ENCODE peak calls at places on chromosomes 16 and 17, in four cellular contexts. One of them, this sample, is unnamed.
A peak's percentile ranks its signal among the peaks of the same experiment; 100 is the strongest.

GRCh38 chr16:85329999-85330693 is 217.9 kb upstream of the CIBAR2 start:
- DNase-seq in NCI-H1930: no peak
- DNase-seq in spleen: no peak
- DNase-seq in HAP-1: no peak
- DNase-seq in this sample: no peak

GRCh38 chr17:61583242-61583641 is 7.8 kb downstream of the NACA2 start:
- DNase-seq in spleen: no peak
- DNase-seq in HAP-1: no peak
- DNase-seq in NCI-H1930: no peak
- DNase-seq in this sample: no peak

GRCh38 chr17:8803531-8804416 is 4.6 kb upstream of the MFSD6L start:
- DNase-seq in NCI-H1930: no peak
- DNase-seq in HAP-1: no peak
- DNase-seq in spleen: no peak
- DNase-seq in this sample: no peak

GRCh38 chr17:73772107-73772705 is 128.0 kb upstream of the SDK2 start:
- DNase-seq in spleen: no peak
- DNase-seq in NCI-H1930: no peak
- DNase-seq in HAP-1: no peak
- DNase-seq in this sample: no peak

GRCh38 chr17:71713846-71714245 is 407.0 kb upstream of the SOX9 start:
- DNase-seq in spleen: no peak
- DNase-seq in NCI-H1930: no peak
- DNase-seq in HAP-1: no peak
- DNase-seq in this sample: no peak

GRCh38 chr17:43140396-43141332 is 15.5 kb upstream of the BRCA1 start:
- DNase-seq in HAP-1: no peak
- DNase-seq in spleen: no peak
- DNase-seq in NCI-H1930: no peak
- DNase-seq in this sample: no peak

GRCh38 chr17:43611230-43611969 is 50.3 kb downstream of the MEOX1 start:
- DNase-seq in NCI-H1930: no peak
- DNase-seq in HAP-1: no peak
- DNase-seq in spleen: no peak
- DNase-seq in this sample: no peak

GRCh38 chr16:2282866-2283555 is 15.1 kb upstream of the RNPS1 start:
- DNase-seq in NCI-H1930: no peak
- DNase-seq in spleen: no peak
- DNase-seq in HAP-1: no peak
- DNase-seq in this sample: no peak

GRCh38 chr16:50800074-50800473 is 58.2 kb downstream of the CYLD start:
- DNase-seq in spleen: no peak
- DNase-seq in HAP-1: no peak
- DNase-seq in NCI-H1930: no peak
- DNase-seq in this sample: no peak

GRCh38 chr17:49193513-49194296 is 16.7 kb downstream of the GNGT2 start:
- DNase-seq in NCI-H1930: peak; percentile 22
- DNase-seq in HAP-1: peak; percentile 80
- DNase-seq in spleen: peak; percentile 79
- DNase-seq in this sample: no peak

GRCh38 chr17:74089869-74090464 is 113.5 kb upstream of the RPL38 start:
- DNase-seq in spleen: no peak
- DNase-seq in HAP-1: peak; percentile 74
- DNase-seq in NCI-H1930: peak; percentile 40
- DNase-seq in this sample: no peak

GRCh38 chr16:83934684-83934977 is 18.4 kb upstream of the OSGIN1 start:
- DNase-seq in NCI-H1930: no peak
- DNase-seq in HAP-1: no peak
- DNase-seq in spleen: no peak
- DNase-seq in this sample: no peak